ENCODE peak calls at places on chromosomes 12 and 14, in nine cellular contexts. T, N, U, I, K, J, C, X and L are unnamed samples.
A peak's percentile ranks its signal among the peaks of the same experiment; 100 is the strongest.

GRCh38 chr14:33691907-33692306 is 259.0 kb downstream of the EGLN3 start:
- DNase-seq in T (no peak), N (no peak), U (no peak), I (no peak), K (no peak), J (no peak), C (no peak), X (peak; percentile 56), L (no peak)

GRCh38 chr14:38248629-38249028 is 7.3 kb downstream of the CLEC14A start:
- DNase-seq in T (no peak), N (no peak), U (no peak), I (no peak), K (no peak), J (no peak), C (no peak), X (peak; percentile 25), L (no peak)

GRCh38 chr12:77893918-77894317 is 63.2 kb downstream of the NAV3 start:
- DNase-seq in T (no peak), N (no peak), U (no peak), I (no peak), K (peak; percentile 34), J (no peak), C (no peak), X (peak; percentile 39), L (no peak)

GRCh38 chr12:47977046-47977771 is 13.8 kb downstream of the TMEM106C start:
- DNase-seq in T (no peak), N (no peak), U (no peak), I (no peak), K (no peak), J (no peak), C (no peak), X (no peak), L (no peak)

GRCh38 chr12:124684496-124684895 is 117.1 kb upstream of the NCOR2 start:
- DNase-seq in T (peak; percentile 56), N (no peak), U (no peak), I (no peak), K (no peak), J (no peak), C (no peak), X (peak; percentile 36), L (no peak)

GRCh38 chr14:23727566-23728335 is 91.6 kb downstream of the DHRS2 start:
- DNase-seq in T (no peak), N (no peak), U (no peak), I (peak; percentile 79), K (peak; percentile 56), J (no peak), C (no peak), X (peak; percentile 77), L (no peak)

GRCh38 chr14:104086661-104087461 is 1.4 kb downstream of the ASPG start:
- DNase-seq in T (peak; percentile 20), N (no peak), U (no peak), I (no peak), K (no peak), J (no peak), C (no peak), X (no peak), L (peak; percentile 46)

GRCh38 chr12:84397279-84397678 is 515.3 kb downstream of the SLC6A15 start:
- DNase-seq in T (no peak), N (no peak), U (no peak), I (no peak), K (peak; percentile 5), J (no peak), C (no peak), X (peak; percentile 56), L (no peak)

GRCh38 chr14:77324816-77325745 is 4.2 kb downstream of the GSTZ1 start:
- DNase-seq in T (no peak), N (no peak), U (peak; percentile 76), I (no peak), K (no peak), J (no peak), C (no peak), X (no peak), L (no peak)

GRCh38 chr14:55752580-55753365 is 172.8 kb downstream of the KTN1 start:
- DNase-seq in T (no peak), N (no peak), U (peak; percentile 40), I (no peak), K (peak; percentile 68), J (no peak), C (no peak), X (peak; percentile 100), L (no peak)

GRCh38 chr12:93098077-93098476 is 169.0 kb upstream of the EEA1 start:
- DNase-seq in T (peak; percentile 71), N (peak; percentile 63), U (no peak), I (no peak), K (peak; percentile 74), J (no peak), C (peak; percentile 80), X (peak; percentile 72), L (no peak)

GRCh38 chr12:124868252-124868965 is 4.7 kb upstream of the SCARB1 start:
- DNase-seq in T (no peak), N (no peak), U (no peak), I (no peak), K (no peak), J (no peak), C (no peak), X (no peak), L (no peak)

GRCh38 chr12:95073698-95074520 is 491 bp upstream of the NR2C1 start:
- DNase-seq in T (no peak), N (no peak), U (no peak), I (no peak), K (no peak), J (no peak), C (no peak), X (no peak), L (no peak)

GRCh38 chr14:53952533-53952932 is 4.1 kb downstream of the BMP4 start:
- DNase-seq in T (peak; percentile 50), N (no peak), U (no peak), I (no peak), K (no peak), J (no peak), C (no peak), X (peak; percentile 16), L (no peak)

GRCh38 chr14:74825008-74825407 is 50.9 kb downstream of the PROX2 start:
- DNase-seq in T (no peak), N (no peak), U (no peak), I (peak; percentile 8), K (peak; percentile 71), J (no peak), C (no peak), X (no peak), L (no peak)

GRCh38 chr12:1488908-1489381 is 105.4 kb downstream of the FBXL14 start:
- DNase-seq in T (no peak), N (no peak), U (peak; percentile 66), I (peak; percentile 55), K (peak; percentile 75), J (no peak), C (peak; percentile 36), X (no peak), L (no peak)

GRCh38 chr14:95993768-95994592 is 45.2 kb upstream of the C14orf132 start:
- DNase-seq in T (no peak), N (peak; percentile 8), U (no peak), I (peak; percentile 68), K (peak; percentile 67), J (no peak), C (peak; percentile 44), X (peak; percentile 49), L (peak; percentile 78)

GRCh38 chr12:98645572-98646067 is 530 bp downstream of the APAF1 start:
- DNase-seq in T (peak; percentile 24), N (no peak), U (peak; percentile 88), I (no peak), K (peak; percentile 20), J (peak; percentile 4), C (no peak), X (peak; percentile 18), L (no peak)

GRCh38 chr12:103800252-103800771 is 40.7 kb downstream of the NT5DC3 start:
- DNase-seq in T (peak; percentile 73), N (no peak), U (no peak), I (peak; percentile 58), K (peak; percentile 56), J (no peak), C (no peak), X (no peak), L (no peak)

GRCh38 chr12:47097276-47097896 is 17.6 kb upstream of the AMIGO2 start:
- DNase-seq in T (no peak), N (no peak), U (no peak), I (no peak), K (peak; percentile 57), J (no peak), C (no peak), X (peak; percentile 80), L (no peak)

GRCh38 chr12:13169255-13169654 is 27.3 kb upstream of the EMP1 start:
- DNase-seq in T (no peak), N (no peak), U (no peak), I (no peak), K (no peak), J (no peak), C (no peak), X (no peak), L (no peak)

GRCh38 chr14:24398943-24399801 is at the start of gene NYNRIN:
- DNase-seq in T (peak; percentile 50), N (no peak), U (peak; percentile 87), I (peak; percentile 54), K (no peak), J (no peak), C (peak; percentile 36), X (no peak), L (no peak)

GRCh38 chr12:109912790-109913189 is 12.7 kb downstream of the TCHP start:
- DNase-seq in T (no peak), N (no peak), U (no peak), I (no peak), K (no peak), J (no peak), C (no peak), X (no peak), L (no peak)

GRCh38 chr12:109098671-109099070 is 1.3 kb downstream of the UNG start:
- DNase-seq in T (no peak), N (no peak), U (no peak), I (no peak), K (peak; percentile 25), J (no peak), C (no peak), X (no peak), L (no peak)

GRCh38 chr14:69242311-69243224 is 17.4 kb upstream of the GALNT16 start:
- DNase-seq in T (peak; percentile 61), N (no peak), U (no peak), I (peak; percentile 83), K (peak; percentile 86), J (no peak), C (peak; percentile 69), X (peak; percentile 79), L (peak; percentile 70)